ENCODE peak calls at places on chromosomes 16 and 17, in seven cellular contexts. D, N, Z, G, E, J and V are unnamed samples.

GRCh38 chr17:34389343-34389742 is 26.3 kb upstream of the CCL1 start:
- DNase-seq in G (no peak), N (no peak), D (no peak), E (no peak), J (no peak), Z (no peak), V (no peak)

GRCh38 chr17:57603978-57604377 is 141.1 kb downstream of the CCDC182 start:
- DNase-seq in D (peak; percentile 57), J (no peak), Z (peak; percentile 31), G (peak; percentile 63), N (no peak), E (no peak), V (no peak)

GRCh38 chr17:8398980-8399379 is 1.4 kb upstream of the RNF222 start:
- DNase-seq in G (no peak), N (no peak), E (no peak), J (no peak), D (no peak), Z (no peak), V (no peak)

GRCh38 chr17:55926276-55926995 is 175.6 kb downstream of the PCTP start:
- DNase-seq in E (no peak), J (no peak), D (no peak), N (no peak), G (no peak), Z (no peak), V (no peak)

GRCh38 chr16:64440421-64440831 is 681.4 kb downstream of the CDH11 start:
- DNase-seq in Z (no peak), N (no peak), J (no peak), G (no peak), D (no peak), E (no peak), V (peak; percentile 45)

GRCh38 chr17:5468075-5468473 is 708 bp downstream of the DHX33 start:
- DNase-seq in D (peak; percentile 7), G (no peak), E (no peak), Z (no peak), J (no peak), N (no peak), V (no peak)

GRCh38 chr17:4035081-4035680 is 70.9 kb upstream of the ATP2A3 start:
- DNase-seq in J (no peak), E (no peak), G (no peak), Z (no peak), N (no peak), D (no peak), V (no peak)

GRCh38 chr16:27198451-27199234 is 4.7 kb upstream of the KDM8 start:
- DNase-seq in E (no peak), J (no peak), N (no peak), Z (no peak), G (no peak), D (no peak), V (no peak)

GRCh38 chr17:43648916-43649315 is 12.8 kb downstream of the MEOX1 start:
- DNase-seq in G (no peak), J (no peak), Z (no peak), E (no peak), N (no peak), D (no peak), V (no peak)

DNA sequence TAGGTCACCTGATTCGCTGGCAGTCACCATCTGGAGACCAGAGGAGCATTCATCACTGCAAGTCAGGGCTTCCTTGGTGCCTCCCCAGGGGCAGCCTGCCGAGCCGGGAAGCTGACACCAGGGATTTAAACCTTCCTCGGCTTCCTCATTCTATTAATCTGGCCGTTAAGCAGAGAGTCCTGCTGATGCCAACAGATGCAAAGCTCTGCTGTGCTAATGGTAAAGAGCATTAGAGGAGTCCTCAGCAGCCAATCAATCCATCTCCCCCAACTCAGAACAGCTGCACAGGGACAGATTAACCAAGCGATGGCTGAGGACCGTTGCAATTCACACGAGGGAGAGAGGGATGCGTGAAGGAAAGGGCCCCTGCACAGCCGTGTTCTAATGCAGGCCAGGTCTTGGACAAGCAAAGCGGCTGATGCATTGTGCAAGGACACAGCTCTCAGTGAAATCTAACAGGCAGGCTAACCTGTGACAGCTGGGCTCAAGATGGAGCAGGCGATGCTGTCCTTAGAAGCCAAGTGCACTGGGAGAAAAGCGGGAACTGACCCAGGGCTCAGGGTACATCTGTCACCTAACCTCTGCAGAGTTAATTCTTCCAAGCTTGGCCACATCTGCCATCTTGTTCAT is 116.5 kb downstream of the XYLT1 start:
- DNase-seq in D (no peak), E (no peak), N (no peak), G (no peak), Z (no peak), J (no peak), V (no peak)
- H3K4me1 ChIP-seq in D (peaks cover 16% of the 10 kb centered on the region), E (peaks cover 36% of the 10 kb centered on the region), N (no peaks in the 10 kb centered on the region), G (peaks cover 37% of the 10 kb centered on the region), Z (no peaks in the 10 kb centered on the region), J (peaks cover 41% of the 10 kb centered on the region), V (peaks cover 69% of the 10 kb centered on the region)

GRCh38 chr17:64507418-64507766 is 615 bp downstream of the CEP95 start:
- DNase-seq in Z (peak; percentile 15), D (peak; percentile 43), N (no peak), G (no peak), J (no peak), E (no peak), V (no peak)
- TF ChIP-seq CTCF in Z (no peak), D (peak; percentile 8), N (peak; percentile 51), G (no peak), J (peak; percentile 48), E (no peak), V (peak; percentile 35)

DNA sequence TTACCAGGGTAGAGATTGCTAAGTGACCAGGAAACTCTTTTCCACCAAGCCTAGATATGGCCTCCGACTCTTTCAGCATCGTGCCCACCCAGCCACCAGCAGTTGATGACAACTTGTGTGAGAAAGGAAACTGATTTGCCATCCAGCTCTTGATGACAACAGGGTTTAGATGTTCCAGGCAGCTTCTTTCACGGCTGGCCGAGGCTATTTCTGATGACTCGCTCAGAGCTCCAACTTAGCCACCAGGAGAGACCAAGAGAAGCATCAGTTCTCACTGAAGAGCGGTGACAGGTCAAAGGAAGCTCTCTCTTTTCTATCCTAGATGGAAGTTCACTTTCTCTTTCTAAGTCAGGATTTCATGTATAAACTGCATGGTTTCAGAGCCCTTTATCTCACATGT is 61.2 kb downstream of the MPHOSPH6 start:
- DNase-seq in D (no peak), N (no peak), G (no peak), Z (no peak), J (no peak), E (no peak), V (no peak)
- H3K36me3 ChIP-seq in D (no peaks in the 10 kb centered on the region), N (no peaks in the 10 kb centered on the region), G (no peaks in the 10 kb centered on the region), Z (no peaks in the 10 kb centered on the region), J (no peaks in the 10 kb centered on the region), E (no peaks in the 10 kb centered on the region), V (no peaks in the 10 kb centered on the region)

GRCh38 chr16:4679156-4679853 is 14.1 kb upstream of the NUDT16L1 start:
- DNase-seq in N (peak; percentile 49), Z (peak; percentile 45), G (peak; percentile 76), J (no peak), E (no peak), D (peak; percentile 74), V (no peak)
- H3K4me1 ChIP-seq in N (peaks cover 70% of the 10 kb centered on the region), Z (peaks cover 18% of the 10 kb centered on the region), G (peaks cover 72% of the 10 kb centered on the region), J (peaks cover 65% of the 10 kb centered on the region), E (peaks cover 26% of the 10 kb centered on the region), D (peaks cover 11% of the 10 kb centered on the region), V (peaks cover 61% of the 10 kb centered on the region)

DNA sequence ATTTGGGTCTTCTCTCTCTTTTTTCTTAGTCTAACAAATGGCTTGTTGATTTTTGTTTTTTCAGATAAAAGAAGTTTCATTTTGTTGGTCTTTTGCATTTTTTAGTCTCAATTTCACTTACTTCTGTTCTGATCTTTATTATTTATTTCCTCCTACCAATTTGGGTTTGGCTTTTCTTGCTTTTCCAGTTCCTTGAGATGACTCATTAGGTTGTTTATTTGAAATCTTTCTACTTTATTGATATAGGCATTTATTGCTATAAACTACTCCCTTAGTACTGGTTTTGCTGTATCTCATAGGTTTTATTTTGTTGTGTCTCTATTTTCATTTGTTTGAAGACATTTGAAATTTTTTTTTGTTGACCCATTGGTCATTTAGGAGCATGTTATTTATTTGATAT is 152.2 kb upstream of the MPHOSPH6 start:
- DNase-seq in D (no peak), N (no peak), J (no peak), G (no peak), Z (peak; percentile 17), E (no peak), V (no peak)
- TF ChIP-seq CTCF in D (no peak), N (no peak), J (no peak), G (no peak), Z (no peak), E (no peak), V (no peak)

GRCh38 chr17:17165666-17166308 is 40.3 kb downstream of the PLD6 start:
- DNase-seq in Z (no peak), N (no peak), D (no peak), G (no peak), E (no peak), J (no peak), V (peak; percentile 56)

GRCh38 chr17:17167356-17167755 is 38.8 kb downstream of the PLD6 start:
- DNase-seq in J (no peak), G (no peak), E (no peak), Z (no peak), D (no peak), N (no peak), V (no peak)

GRCh38 chr17:17164156-17164555 is 42.0 kb downstream of the PLD6 start:
- DNase-seq in G (no peak), D (no peak), E (no peak), J (no peak), N (no peak), Z (no peak), V (no peak)

GRCh38 chr17:17166446-17166845 is 39.7 kb downstream of the PLD6 start:
- DNase-seq in J (no peak), D (no peak), Z (no peak), N (no peak), E (no peak), G (no peak), V (no peak)

GRCh38 chr17:17164676-17165075 is 41.5 kb downstream of the PLD6 start:
- DNase-seq in D (no peak), N (no peak), E (no peak), G (no peak), J (no peak), Z (no peak), V (peak; percentile 62)
- H3K36me3 ChIP-seq in D (no peaks in the 10 kb centered on the region), N (peaks cover 99% of the 10 kb centered on the region), E (no peaks in the 10 kb centered on the region), G (peaks cover 100% of the 10 kb centered on the region), J (peaks cover 54% of the 10 kb centered on the region), Z (peaks cover 14% of the 10 kb centered on the region), V (no peaks in the 10 kb centered on the region)